ENCODE peak calls at places on chromosomes 2 and 18, in five cellular contexts. J, D, Z, O and M are unnamed samples.
A peak's percentile ranks its signal among the peaks of the same experiment; 100 is the strongest.

GRCh38 chr18:111292-112014 is 46.9 kb upstream of the USP14 start:
- DNase-seq in Z (peak; percentile 33), O (peak; percentile 59), J (peak; percentile 85), D (peak; percentile 83), M (no peak)

GRCh38 chr2:106054336-106054735 is 139.8 kb downstream of the UXS1 start:
- DNase-seq in J (no peak), D (no peak), Z (no peak), O (no peak), M (no peak)

GRCh38 chr2:112692914-112693313 is 27.9 kb upstream of the NT5DC4 start:
- DNase-seq in J (no peak), D (no peak), O (no peak), Z (no peak), M (no peak)

GRCh38 chr2:106139575-106139935 is 54.5 kb downstream of the UXS1 start:
- DNase-seq in D (no peak), Z (no peak), O (no peak), J (no peak), M (no peak)

GRCh38 chr2:62184499-62185045 is 11.3 kb upstream of the B3GNT2 start:
- DNase-seq in D (no peak), J (no peak), O (no peak), Z (no peak), M (no peak)

GRCh38 chr18:47050468-47050867 is 15.0 kb upstream of the ELOA2 start:
- DNase-seq in Z (no peak), J (no peak), O (peak; percentile 40), D (peak; percentile 35), M (no peak)

GRCh38 chr2:26333286-26333685 is 12.7 kb upstream of the SELENOI start:
- DNase-seq in Z (no peak), O (peak; percentile 85), J (peak; percentile 39), D (no peak), M (no peak)

GRCh38 chr2:176592230-176592629 is 323.0 kb downstream of the MTX2 start:
- DNase-seq in Z (no peak), D (no peak), J (no peak), O (no peak), M (no peak)

GRCh38 chr2:43228341-43228751 is 1.9 kb upstream of the ZFP36L2 start:
- DNase-seq in O (no peak), J (no peak), Z (no peak), D (peak; percentile 55), M (no peak)

GRCh38 chr2:19101968-19102367 is 256.5 kb downstream of the OSR1 start:
- DNase-seq in O (no peak), Z (no peak), D (no peak), J (no peak), M (no peak)

GRCh38 chr18:77129150-77129551 is 3.4 kb downstream of the MBP start:
- DNase-seq in Z (no peak), J (no peak), O (no peak), D (no peak), M (no peak)

GRCh38 chr2:236355911-236356310 is 91.7 kb upstream of the ASB18 start:
- DNase-seq in O (no peak), J (peak; percentile 43), D (no peak), Z (no peak), M (no peak)

GRCh38 chr18:60404686-60405085 is 32.1 kb upstream of the MC4R start:
- DNase-seq in D (no peak), O (no peak), Z (no peak), J (no peak), M (no peak)

GRCh38 chr2:38322224-38322914 is 54.7 kb downstream of the ATL2 start:
- DNase-seq in O (no peak), J (no peak), Z (no peak), D (no peak), M (no peak)

GRCh38 chr18:61861372-61861771 is 31.4 kb downstream of the RNF152 start:
- DNase-seq in D (no peak), J (no peak), O (no peak), Z (no peak), M (no peak)

GRCh38 chr2:120850551-120850950 is 114.9 kb downstream of the GLI2 start:
- DNase-seq in D (no peak), O (no peak), Z (no peak), J (no peak), M (no peak)

GRCh38 chr18:10094154-10094553 is 180.3 kb downstream of the VAPA start:
- DNase-seq in O (no peak), D (no peak), Z (no peak), J (no peak), M (no peak)

GRCh38 chr2:105752691-105753090 is 8.0 kb downstream of the NCK2 start:
- DNase-seq in Z (no peak), O (no peak), J (no peak), D (no peak), M (no peak)

GRCh38 chr2:18479901-18480369 is 80.5 kb downstream of the RDH14 start:
- DNase-seq in J (no peak), D (no peak), Z (no peak), O (no peak), M (no peak)

DNA sequence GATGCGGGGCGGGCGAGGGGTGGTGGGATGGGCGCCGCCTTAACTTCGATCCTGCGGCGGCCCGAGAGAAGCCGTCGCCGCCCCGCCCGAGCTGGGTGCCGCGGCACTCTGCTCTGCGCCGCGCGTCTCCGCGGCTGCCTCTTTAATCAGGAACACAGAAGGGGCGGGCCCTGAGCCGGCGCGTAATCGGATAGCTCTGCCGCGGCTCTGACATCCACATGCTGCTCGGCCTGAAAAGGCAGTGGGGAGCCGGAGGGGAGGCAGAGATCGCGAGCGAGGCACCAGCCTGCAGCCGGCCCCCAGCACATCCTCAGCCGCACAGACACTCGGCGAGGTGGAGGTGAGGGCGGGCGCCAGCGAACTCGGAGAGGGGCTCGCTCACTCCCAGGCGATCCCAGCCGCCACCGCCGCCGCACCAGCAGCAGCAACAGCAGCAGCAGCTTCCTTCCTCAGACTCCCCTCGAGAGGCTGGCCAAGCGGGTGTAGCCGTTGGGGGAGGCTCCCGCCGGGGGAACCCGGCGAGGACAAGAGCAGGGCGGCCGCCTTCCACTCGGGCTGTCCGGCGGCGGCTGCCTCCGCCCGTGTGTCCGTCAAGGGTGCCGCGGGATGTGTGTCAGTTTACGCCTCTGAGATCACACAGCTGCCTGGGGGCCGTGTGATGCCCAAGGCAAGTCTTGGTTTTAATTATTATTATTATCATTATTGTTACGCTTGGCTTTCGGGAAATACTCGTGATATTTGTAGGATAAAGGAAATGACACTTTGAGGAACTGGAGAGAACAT is at the start of gene NRP2:
- DNase-seq in D (peak; percentile 41), Z (peak; percentile 58), O (peak; percentile 23), J (peak; percentile 83), M (no peak)
- TF ChIP-seq KDM1A in D (no peak), Z (no peak), O (no peak), J (no peak), M (no peak)

DNA sequence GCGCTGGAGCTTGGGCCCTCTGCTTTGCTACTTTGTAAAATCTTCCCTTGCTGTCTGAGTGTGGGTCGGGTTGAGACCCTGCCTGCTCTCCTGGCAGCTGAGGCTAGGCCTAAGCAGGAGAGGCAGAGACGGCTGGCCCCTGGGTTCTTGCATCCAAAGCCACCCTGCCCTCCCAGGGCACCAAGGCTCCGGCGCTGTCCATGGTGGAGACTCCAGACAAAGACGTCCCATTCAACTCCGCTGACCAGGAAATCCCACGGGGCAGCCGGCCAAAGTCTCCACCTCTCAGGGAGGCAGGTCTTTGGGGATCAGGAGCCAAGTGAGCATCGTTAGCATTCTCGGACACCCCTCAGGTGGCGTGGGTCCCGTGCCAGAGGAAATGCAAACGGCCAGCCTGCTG is 2.6 kb upstream of the PRLH start:
- DNase-seq in D (no peak), Z (no peak), J (peak; percentile 82), O (no peak), M (no peak)
- TF ChIP-seq KDM1A in D (no peak), Z (no peak), J (no peak), O (no peak), M (no peak)

GRCh38 chr2:214127178-214127970 is 283.5 kb upstream of the VWC2L start:
- DNase-seq in O (no peak), J (no peak), Z (no peak), D (no peak), M (no peak)
- TF ChIP-seq KDM1A in O (no peak), J (no peak), Z (no peak), D (no peak), M (no peak)

GRCh38 chr2:152740743-152741328 is 22.4 kb downstream of the ARL6IP6 start:
- DNase-seq in D (peak; percentile 65), J (no peak), O (peak; percentile 71), Z (peak; percentile 26), M (no peak)
- TF ChIP-seq KDM1A in D (no peak), J (no peak), O (no peak), Z (no peak), M (no peak)

GRCh38 chr2:180647206-180647605 is 333.2 kb upstream of the UBE2E3 start:
- DNase-seq in O (no peak), J (no peak), D (no peak), Z (no peak), M (no peak)

GRCh38 chr2:180651596-180651995 is 328.8 kb upstream of the UBE2E3 start:
- DNase-seq in O (no peak), Z (no peak), D (no peak), J (no peak), M (no peak)

GRCh38 chr2:180644709-180645108 is 335.7 kb upstream of the UBE2E3 start:
- DNase-seq in O (no peak), D (no peak), Z (no peak), J (no peak), M (no peak)

GRCh38 chr2:180652794-180653193 is 327.6 kb upstream of the UBE2E3 start:
- DNase-seq in J (no peak), Z (no peak), O (no peak), D (no peak), M (no peak)

DNA sequence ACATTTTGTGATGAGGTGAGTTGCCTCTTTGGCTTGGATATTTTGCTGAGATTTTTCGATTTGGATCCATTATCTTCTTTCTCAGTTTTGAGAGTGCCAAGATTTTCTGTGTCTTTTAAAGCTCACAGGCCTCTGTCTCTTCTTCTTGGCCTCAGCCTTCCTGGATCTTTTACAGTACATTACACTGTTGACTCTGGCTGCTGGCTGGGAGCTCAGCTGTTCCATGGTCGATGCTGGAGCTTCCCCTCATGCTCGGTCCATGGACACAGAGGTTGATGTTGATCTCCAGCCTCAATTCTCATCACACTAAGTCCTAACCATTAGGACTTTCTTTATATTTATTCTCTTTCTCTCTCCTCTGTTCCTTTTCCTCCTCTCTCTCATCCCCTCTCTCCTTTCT is 332.8 kb upstream of the UBE2E3 start:
- DNase-seq in D (no peak), J (no peak), Z (no peak), O (no peak), M (no peak)
- TF ChIP-seq KDM1A in D (no peak), J (no peak), Z (no peak), O (no peak), M (no peak)

GRCh38 chr2:222357930-222358329 is 59.1 kb upstream of the PAX3 start:
- DNase-seq in D (no peak), J (no peak), O (no peak), Z (no peak), M (no peak)

GRCh38 chr2:222360146-222360545 is 61.3 kb upstream of the PAX3 start:
- DNase-seq in O (no peak), Z (no peak), J (no peak), D (no peak), M (no peak)

GRCh38 chr2:222361787-222362186 is 62.6 kb upstream of the SGPP2 start:
- DNase-seq in O (no peak), J (no peak), D (no peak), Z (no peak), M (no peak)

GRCh38 chr2:222360997-222361396 is 62.2 kb upstream of the PAX3 start:
- DNase-seq in Z (no peak), O (no peak), D (no peak), J (no peak), M (no peak)

GRCh38 chr2:222358876-222359275 is 60.1 kb upstream of the PAX3 start:
- DNase-seq in D (no peak), J (no peak), Z (no peak), O (no peak), M (no peak)
- TF ChIP-seq KDM1A in D (no peak), J (no peak), Z (no peak), O (no peak), M (no peak)